ENCODE peak calls at places on chromosomes 2 and 18, in nine cellular contexts. B, V, W, N, C, H, P, L and O are unnamed samples.

GRCh38 chr2:68739261-68740183 is 4.9 kb downstream of the ARHGAP25 start:
- DNase-seq in B (no peak), V (no peak), W (no peak), N (no peak), C (no peak), H (no peak), P (no peak), L (no peak), O (no peak)

GRCh38 chr2:163592954-163593622 is 142.7 kb downstream of the FIGN start:
- DNase-seq in B (peak), V (no peak), W (no peak), N (no peak), C (no peak), H (no peak), P (no peak), L (no peak), O (no peak)

GRCh38 chr18:61896767-61897166 is 4.0 kb upstream of the RNF152 start:
- DNase-seq in B (no peak), V (peak), W (no peak), N (no peak), C (no peak), H (no peak), P (no peak), L (no peak), O (peak)

GRCh38 chr2:237859533-237860272 is at the start of gene RAMP1:
- DNase-seq in B (peak), V (no peak), W (no peak), N (no peak), C (no peak), H (peak), P (no peak), L (no peak), O (peak)

GRCh38 chr2:160783481-160783880 is 289.9 kb upstream of the RBMS1 start:
- DNase-seq in B (no peak), V (no peak), W (no peak), N (no peak), C (no peak), H (no peak), P (no peak), L (no peak), O (no peak)

GRCh38 chr2:159941729-159942128 is 120.7 kb downstream of the PLA2R1 start:
- DNase-seq in B (peak), V (no peak), W (no peak), N (no peak), C (no peak), H (no peak), P (no peak), L (no peak), O (no peak)

GRCh38 chr2:164066095-164066494 is 330.3 kb upstream of the FIGN start:
- DNase-seq in B (no peak), V (no peak), W (no peak), N (no peak), C (no peak), H (no peak), P (no peak), L (no peak), O (no peak)

GRCh38 chr18:27839141-27839540 is 337.8 kb downstream of the CDH2 start:
- DNase-seq in B (no peak), V (peak), W (no peak), N (no peak), C (no peak), H (peak), P (no peak), L (no peak), O (peak)

GRCh38 chr2:184654945-184655344 is 56.6 kb downstream of the ZNF804A start:
- DNase-seq in B (no peak), V (no peak), W (no peak), N (no peak), C (no peak), H (no peak), P (no peak), L (peak), O (no peak)

GRCh38 chr2:10970666-10971065 is 58.9 kb downstream of the KCNF1 start:
- DNase-seq in B (no peak), V (no peak), W (no peak), N (no peak), C (no peak), H (no peak), P (no peak), L (no peak), O (no peak)

GRCh38 chr2:85111819-85112281 is 21.3 kb upstream of the TCF7L1 start:
- DNase-seq in B (no peak), V (no peak), W (no peak), N (no peak), C (no peak), H (no peak), P (no peak), L (no peak), O (no peak)

GRCh38 chr2:58710795-58711279 is 469.7 kb upstream of the FANCL start:
- DNase-seq in B (no peak), V (no peak), W (no peak), N (no peak), C (no peak), H (no peak), P (no peak), L (no peak), O (no peak)

GRCh38 chr2:131483981-131484505 is 8.1 kb downstream of the TUBA3D start:
- DNase-seq in B (peak), V (no peak), W (no peak), N (no peak), C (no peak), H (no peak), P (no peak), L (no peak), O (no peak)

GRCh38 chr2:237869357-237870102 is 10.1 kb downstream of the RAMP1 start:
- DNase-seq in B (no peak), V (no peak), W (no peak), N (no peak), C (no peak), H (no peak), P (no peak), L (no peak), O (no peak)

GRCh38 chr2:119464977-119465376 is 33.3 kb downstream of the TMEM37 start:
- DNase-seq in B (no peak), V (no peak), W (no peak), N (no peak), C (no peak), H (no peak), P (no peak), L (no peak), O (no peak)

GRCh38 chr2:240387669-240388358 is 47.6 kb upstream of the GPC1 start:
- DNase-seq in B (no peak), V (peak), W (peak), N (no peak), C (peak), H (peak), P (no peak), L (no peak), O (peak)

GRCh38 chr2:237465515-237466227 is 21.4 kb upstream of the MLPH start:
- DNase-seq in B (no peak), V (peak), W (no peak), N (no peak), C (no peak), H (no peak), P (no peak), L (no peak), O (no peak)

GRCh38 chr2:163731735-163732134 is 4.1 kb downstream of the FIGN start:
- DNase-seq in B (peak), V (no peak), W (no peak), N (no peak), C (no peak), H (no peak), P (no peak), L (no peak), O (no peak)

GRCh38 chr2:202530038-202530437 is 104.7 kb upstream of the FAM117B start:
- DNase-seq in B (no peak), V (no peak), W (no peak), N (no peak), C (no peak), H (no peak), P (no peak), L (no peak), O (no peak)

GRCh38 chr2:2797797-2798196 is 466.7 kb upstream of the MYT1L start:
- DNase-seq in B (no peak), V (no peak), W (no peak), N (no peak), C (no peak), H (no peak), P (no peak), L (no peak), O (no peak)

GRCh38 chr2:116141891-116142474 is 1672.5 kb upstream of the DDX18 start:
- DNase-seq in B (no peak), V (no peak), W (no peak), N (no peak), C (no peak), H (no peak), P (no peak), L (no peak), O (no peak)

GRCh38 chr18:50410894-50411293 is 36.0 kb downstream of the SKA1 start:
- DNase-seq in B (no peak), V (no peak), W (no peak), N (no peak), C (no peak), H (no peak), P (no peak), L (no peak), O (no peak)

GRCh38 chr18:12772111-12772510 is 69.3 kb downstream of the PSMG2 start:
- DNase-seq in B (no peak), V (no peak), W (no peak), N (no peak), C (no peak), H (no peak), P (no peak), L (no peak), O (no peak)

GRCh38 chr18:61832858-61833257 is 59.9 kb downstream of the RNF152 start:
- DNase-seq in B (no peak), V (no peak), W (no peak), N (no peak), C (no peak), H (no peak), P (no peak), L (no peak), O (no peak)

GRCh38 chr2:203734276-203734983 is 28.0 kb downstream of the CD28 start:
- DNase-seq in B (no peak), V (no peak), W (no peak), N (no peak), C (no peak), H (no peak), P (no peak), L (no peak), O (no peak)

GRCh38 chr18:70936160-70936559 is 647.3 kb downstream of the SOCS6 start:
- DNase-seq in B (no peak), V (no peak), W (no peak), N (no peak), C (no peak), H (no peak), P (no peak), L (no peak), O (no peak)

GRCh38 chr2:242027676-242028450 is 158.3 kb downstream of the RTP5 start:
- DNase-seq in B (no peak), V (no peak), W (no peak), N (no peak), C (no peak), H (no peak), P (no peak), L (no peak), O (no peak)

GRCh38 chr2:111985514-111985913 is 69.6 kb upstream of the TMEM87B start:
- DNase-seq in B (no peak), V (no peak), W (no peak), N (no peak), C (no peak), H (no peak), P (no peak), L (no peak), O (no peak)

GRCh38 chr2:26535663-26536275 is 57.8 kb upstream of the OTOF start:
- DNase-seq in B (no peak), V (no peak), W (no peak), N (no peak), C (no peak), H (no peak), P (no peak), L (no peak), O (no peak)

GRCh38 chr2:217801115-217801531 is 201.7 kb downstream of the TNS1 start:
- DNase-seq in B (no peak), V (no peak), W (no peak), N (no peak), C (no peak), H (no peak), P (no peak), L (no peak), O (no peak)

GRCh38 chr2:120600335-120600734 is 135.3 kb upstream of the GLI2 start:
- DNase-seq in B (no peak), V (no peak), W (no peak), N (no peak), C (no peak), H (no peak), P (no peak), L (no peak), O (no peak)

GRCh38 chr2:200472853-200473464 is 36.9 kb downstream of the KCTD18 start:
- DNase-seq in B (no peak), V (no peak), W (no peak), N (no peak), C (no peak), H (no peak), P (no peak), L (no peak), O (no peak)

GRCh38 chr2:88603146-88603545 is 24.1 kb downstream of the EIF2AK3 start:
- DNase-seq in B (no peak), V (no peak), W (no peak), N (no peak), C (no peak), H (no peak), P (no peak), L (no peak), O (no peak)

GRCh38 chr18:73741946-73742345 is 405.7 kb downstream of the FBXO15 start:
- DNase-seq in B (no peak), V (no peak), W (no peak), N (no peak), C (no peak), H (no peak), P (no peak), L (no peak), O (no peak)